ENCODE peak calls at places on chromosomes 16 and 17, in nine cellular contexts. S is esophagus muscularis mucosa, X is aorta, F is right cardiac atrium, C is Panc1, D is thoracic aorta, O is SJSA1, W is DND-41, J is NT2/D1. V is an unnamed sample.
A peak's percentile ranks its signal among the peaks of the same experiment; 100 is the strongest.

GRCh38 chr16:13779676-13780075 is 140.3 kb upstream of the ERCC4 start:
- DNase-seq in S (no peak), X (no peak), F (no peak), C (no peak), D (no peak), O (no peak), W (no peak), J (no peak), V (no peak)

GRCh38 chr17:46057366-46057765 is 58.3 kb downstream of the STH start:
- DNase-seq in S (no peak), X (no peak), F (no peak), C (no peak), D (no peak), O (no peak), W (no peak), J (no peak), V (no peak)

GRCh38 chr17:65287040-65287439 is 149.9 kb downstream of the RGS9 start:
- DNase-seq in S (no peak), X (no peak), F (no peak), C (no peak), D (no peak), O (peak; percentile 81), W (no peak), J (peak; percentile 30), V (no peak)

GRCh38 chr16:86924537-86924936 is 346.2 kb downstream of the FOXL1 start:
- DNase-seq in S (no peak), X (no peak), F (no peak), C (no peak), D (no peak), O (peak; percentile 71), W (no peak), J (no peak), V (no peak)

GRCh38 chr17:73747221-73748002 is 103.2 kb upstream of the SDK2 start:
- DNase-seq in S (no peak), X (no peak), F (peak; percentile 57), C (no peak), D (no peak), O (no peak), W (no peak), J (no peak), V (no peak)

GRCh38 chr16:50299508-50300105 is 33.3 kb downstream of the ADCY7 start:
- DNase-seq in S (no peak), X (peak; percentile 42), F (no peak), C (no peak), D (no peak), O (no peak), W (no peak), J (no peak), V (no peak)

GRCh38 chr16:765488-765865 is 4.9 kb downstream of the MSLN start:
- DNase-seq in S (no peak), X (no peak), F (peak; percentile 55), C (no peak), D (no peak), O (no peak), W (no peak), J (no peak), V (no peak)

GRCh38 chr16:88074041-88074440 is 122.8 kb downstream of the BANP start:
- DNase-seq in S (no peak), X (peak; percentile 37), F (peak; percentile 15), C (no peak), D (no peak), O (no peak), W (no peak), J (no peak), V (no peak)

DNA sequence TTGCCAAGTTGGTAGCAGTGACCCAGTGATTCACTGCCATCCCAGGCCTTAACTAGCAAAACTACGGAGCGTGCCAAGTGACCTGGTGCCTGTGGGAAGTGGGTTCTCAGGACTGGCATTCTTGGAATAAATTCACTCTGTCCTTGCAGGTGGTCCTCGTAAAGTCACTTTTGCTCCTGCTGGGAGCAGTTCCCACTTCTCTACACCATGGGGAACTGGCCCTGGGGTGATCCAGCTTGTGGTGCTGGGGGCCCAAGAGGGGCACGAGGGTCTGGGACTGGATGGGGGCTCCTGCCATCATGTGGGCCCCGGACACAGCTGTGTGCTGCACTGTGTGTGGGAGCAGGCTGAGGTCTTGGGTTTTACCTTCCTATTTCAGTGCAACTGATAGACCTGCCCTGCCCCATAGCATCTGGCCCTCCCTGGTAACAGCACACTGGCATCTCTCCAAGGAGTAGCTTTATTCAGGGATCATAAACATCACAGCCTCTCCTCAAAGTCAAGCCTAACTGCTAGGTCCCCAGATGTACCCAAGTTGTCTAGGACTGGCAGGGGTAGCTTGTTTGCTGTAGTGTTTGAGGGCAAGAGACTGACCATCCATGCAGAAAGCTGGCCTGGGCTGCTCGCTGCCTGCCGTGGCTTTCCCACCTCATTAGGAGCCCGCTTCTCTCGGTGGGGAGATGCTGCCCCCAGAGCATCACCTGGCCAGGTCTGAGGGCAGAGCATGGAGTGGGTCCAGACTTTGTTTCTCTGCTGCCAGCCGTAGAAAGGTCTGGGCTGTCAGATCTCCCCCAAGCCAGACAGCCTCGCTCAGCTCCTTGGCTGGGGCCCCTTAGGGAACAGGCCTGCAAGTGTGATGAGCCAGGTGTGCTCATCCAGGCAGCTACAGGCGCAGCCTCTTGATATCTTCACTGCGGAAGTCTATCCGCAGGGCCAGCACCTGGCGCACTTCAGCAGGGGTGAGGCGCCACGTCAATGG is 26.0 kb downstream of the FCSK start:
- DNase-seq in S (no peak), X (no peak), F (no peak), C (no peak), D (no peak), O (no peak), W (no peak), J (no peak), V (no peak)
- H3K4me1 ChIP-seq in S (peaks cover 20% of the 10 kb centered on the region), X (no peaks in the 10 kb centered on the region), F (no peaks in the 10 kb centered on the region), C (peaks cover 11% of the 10 kb centered on the region), D (peaks cover 18% of the 10 kb centered on the region), O (peaks cover 41% of the 10 kb centered on the region), W (no peaks in the 10 kb centered on the region), J (peaks cover 12% of the 10 kb centered on the region), V (peaks cover 3% of the 10 kb centered on the region)

GRCh38 chr17:79842656-79843474 is 3.6 kb upstream of the CBX4 start:
- DNase-seq in S (no peak), X (no peak), F (no peak), C (no peak), D (no peak), O (no peak), W (no peak), J (no peak), V (peak; percentile 31)

GRCh38 chr17:79840989-79841286 is 1.7 kb upstream of the CBX4 start:
- DNase-seq in S (no peak), X (no peak), F (no peak), C (no peak), D (no peak), O (no peak), W (no peak), J (no peak), V (no peak)

GRCh38 chr17:79843475-79843916 is 4.3 kb upstream of the CBX4 start:
- DNase-seq in S (no peak), X (peak; percentile 51), F (no peak), C (no peak), D (no peak), O (no peak), W (no peak), J (no peak), V (peak; percentile 36)

GRCh38 chr17:79841369-79842135 is 2.3 kb upstream of the CBX4 start:
- DNase-seq in S (no peak), X (no peak), F (peak; percentile 68), C (no peak), D (no peak), O (no peak), W (peak; percentile 47), J (no peak), V (peak; percentile 52)

DNA sequence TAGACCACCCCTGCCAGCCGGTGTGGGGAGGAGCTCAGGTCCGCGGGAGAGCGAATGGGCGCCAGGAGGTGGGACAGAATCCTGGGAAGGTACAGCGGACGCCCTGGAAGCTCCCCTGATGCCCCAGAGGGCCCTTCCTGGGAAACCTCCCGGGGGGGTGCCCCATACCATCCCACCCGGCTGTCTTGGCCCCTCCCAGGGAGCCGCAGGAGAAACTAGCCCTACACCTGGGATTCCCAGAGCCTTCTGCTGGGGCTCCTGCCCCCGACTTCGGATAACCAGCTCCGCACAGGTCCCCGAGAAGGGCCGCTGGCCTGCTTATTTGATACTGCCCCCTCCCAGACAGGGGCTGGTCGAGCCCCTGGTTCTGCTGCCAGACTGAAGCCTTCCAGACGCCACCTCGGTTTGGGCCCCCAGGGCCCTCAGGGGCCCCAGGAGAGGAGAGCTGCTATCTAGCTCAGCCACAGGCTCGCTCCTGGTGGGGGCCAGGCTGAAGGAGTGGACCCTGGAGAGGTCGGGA is 3.0 kb upstream of the CBX4 start:
- DNase-seq in S (no peak), X (no peak), F (no peak), C (no peak), D (no peak), O (no peak), W (no peak), J (no peak), V (no peak)
- H3K4me1 ChIP-seq in S (peaks cover 72% of the 10 kb centered on the region), X (no peaks in the 10 kb centered on the region), F (peaks cover 2% of the 10 kb centered on the region), C (peaks cover 28% of the 10 kb centered on the region), D (peaks cover 65% of the 10 kb centered on the region), O (peaks cover 61% of the 10 kb centered on the region), W (peaks cover 34% of the 10 kb centered on the region), J (peaks cover 17% of the 10 kb centered on the region), V (peaks cover 71% of the 10 kb centered on the region)

GRCh38 chr16:84820771-84821170 is 986 bp downstream of the CRISPLD2 start:
- DNase-seq in S (no peak), X (no peak), F (no peak), C (no peak), D (no peak), O (no peak), W (no peak), J (no peak), V (no peak)

GRCh38 chr16:84818989-84819643 is 669 bp upstream of the CRISPLD2 start:
- DNase-seq in S (no peak), X (no peak), F (no peak), C (no peak), D (no peak), O (no peak), W (no peak), J (no peak), V (no peak)

GRCh38 chr16:84819644-84820304 is at the start of gene CRISPLD2:
- DNase-seq in S (peak; percentile 98), X (peak; percentile 96), F (peak; percentile 98), C (no peak), D (peak; percentile 75), O (peak; percentile 97), W (peak; percentile 96), J (peak; percentile 89), V (peak; percentile 62)

GRCh38 chr16:84821179-84821578 is 1.4 kb downstream of the CRISPLD2 start:
- DNase-seq in S (no peak), X (no peak), F (no peak), C (no peak), D (no peak), O (no peak), W (no peak), J (no peak), V (no peak)

DNA sequence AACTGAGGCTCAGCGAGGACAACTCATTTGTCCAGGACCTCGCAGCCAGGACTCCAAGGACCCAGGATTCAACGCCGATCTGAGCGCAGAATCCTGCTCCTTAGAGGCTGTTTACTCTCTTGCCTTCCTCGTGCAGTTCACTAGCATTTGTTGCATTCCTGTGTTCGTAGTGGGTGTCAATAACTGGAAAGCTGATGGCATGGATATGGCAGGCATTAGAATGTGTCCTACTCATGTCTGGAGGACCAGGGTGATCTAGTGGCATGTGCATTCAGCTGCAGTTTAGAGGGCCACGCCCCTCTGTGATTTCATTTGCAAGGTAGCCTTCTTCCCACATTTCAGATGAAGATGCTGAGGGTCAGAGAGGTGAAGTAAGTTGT is 510 bp downstream of the CRISPLD2 start:
- DNase-seq in S (no peak), X (no peak), F (no peak), C (no peak), D (no peak), O (no peak), W (no peak), J (no peak), V (no peak)
- H3K4me1 ChIP-seq in S (peaks cover 50% of the 10 kb centered on the region), X (no peaks in the 10 kb centered on the region), F (peaks cover 3% of the 10 kb centered on the region), C (peaks cover 11% of the 10 kb centered on the region), D (peaks cover 18% of the 10 kb centered on the region), O (peaks cover 16% of the 10 kb centered on the region), W (peaks cover 15% of the 10 kb centered on the region), J (peaks cover 12% of the 10 kb centered on the region), V (peaks cover 8% of the 10 kb centered on the region)

GRCh38 chr16:68061396-68061795 is 23.8 kb upstream of the NFATC3 start:
- DNase-seq in S (no peak), X (no peak), F (no peak), C (no peak), D (no peak), O (no peak), W (no peak), J (no peak), V (no peak)

GRCh38 chr16:68065716-68066305 is 19.4 kb upstream of the NFATC3 start:
- DNase-seq in S (no peak), X (no peak), F (no peak), C (no peak), D (no peak), O (peak; percentile 70), W (no peak), J (no peak), V (no peak)

GRCh38 chr16:68066763-68067162 is 18.4 kb upstream of the NFATC3 start:
- DNase-seq in S (no peak), X (no peak), F (no peak), C (no peak), D (no peak), O (no peak), W (no peak), J (no peak), V (no peak)

GRCh38 chr16:68062910-68063393 is 22.2 kb upstream of the NFATC3 start:
- DNase-seq in S (no peak), X (no peak), F (no peak), C (no peak), D (no peak), O (no peak), W (peak; percentile 50), J (no peak), V (no peak)

GRCh38 chr16:68064791-68065365 is 20.3 kb upstream of the NFATC3 start:
- DNase-seq in S (no peak), X (peak; percentile 82), F (peak; percentile 87), C (no peak), D (no peak), O (peak; percentile 88), W (peak; percentile 80), J (no peak), V (peak; percentile 80)
- H3K4me1 ChIP-seq in S (peaks cover 27% of the 10 kb centered on the region), X (peaks cover 5% of the 10 kb centered on the region), F (peaks cover 6% of the 10 kb centered on the region), C (no peaks in the 10 kb centered on the region), D (peaks cover 30% of the 10 kb centered on the region), O (peaks cover 31% of the 10 kb centered on the region), W (peaks cover 6% of the 10 kb centered on the region), J (peaks cover 3% of the 10 kb centered on the region), V (peaks cover 37% of the 10 kb centered on the region)